ENCODE peak calls at places on chromosome 18, in five cellular contexts. F, T, L, Y and W are unnamed samples.
A peak's percentile ranks its signal among the peaks of the same experiment; 100 is the strongest.

GRCh38 chr18:63037491-63037890 is 282.1 kb downstream of the BCL2 start:
- DNase-seq in L (no peak), T (no peak), F (no peak), Y (no peak), W (no peak)

GRCh38 chr18:22684268-22684667 is 248.9 kb upstream of the RBBP8 start:
- DNase-seq in L (no peak), Y (no peak), T (no peak), F (no peak), W (no peak)

GRCh38 chr18:59359576-59359952 is 499 bp upstream of the LMAN1 start:
- DNase-seq in F (no peak), T (no peak), L (no peak), Y (no peak), W (no peak)

GRCh38 chr18:62757399-62758010 is 42.2 kb downstream of the PHLPP1 start:
- DNase-seq in T (no peak), L (no peak), F (no peak), Y (no peak), W (no peak)

GRCh38 chr18:1691860-1692259 is 787.2 kb downstream of the ADCYAP1 start:
- DNase-seq in L (no peak), T (no peak), F (no peak), Y (no peak), W (no peak)

GRCh38 chr18:10030816-10031541 is 117.2 kb downstream of the VAPA start:
- DNase-seq in F (no peak), T (no peak), L (peak; percentile 70), Y (no peak), W (no peak)

GRCh38 chr18:32372381-32373061 is 98.2 kb downstream of the GAREM1 start:
- DNase-seq in T (no peak), Y (no peak), F (peak; percentile 84), L (no peak), W (no peak)

GRCh38 chr18:34158881-34159690 is 65.6 kb downstream of the NOL4 start:
- DNase-seq in Y (no peak), T (peak; percentile 45), F (no peak), L (peak; percentile 87), W (no peak)

GRCh38 chr18:45201489-45201888 is 413.8 kb upstream of the SLC14A2 start:
- DNase-seq in F (no peak), Y (no peak), T (no peak), L (no peak), W (no peak)

GRCh38 chr18:12686100-12686499 is 16.4 kb downstream of the CEP76 start:
- DNase-seq in L (peak; percentile 24), T (no peak), Y (no peak), F (no peak), W (no peak)

GRCh38 chr18:69885841-69886531 is 61.7 kb downstream of the CD226 start:
- DNase-seq in Y (no peak), F (no peak), T (no peak), L (no peak), W (no peak)

GRCh38 chr18:1585881-1586488 is 681.3 kb downstream of the ADCYAP1 start:
- DNase-seq in Y (no peak), F (no peak), L (peak; percentile 8), T (no peak), W (no peak)

GRCh38 chr18:36337679-36338419 is 40.3 kb downstream of the FHOD3 start:
- DNase-seq in T (no peak), L (no peak), F (no peak), Y (no peak), W (no peak)

GRCh38 chr18:28176933-28177827 is at the start of gene CDH2:
- DNase-seq in T (peak; percentile 59), F (no peak), L (peak; percentile 92), Y (no peak), W (no peak)

GRCh38 chr18:2657788-2658458 is 2.4 kb downstream of the SMCHD1 start:
- DNase-seq in T (no peak), Y (no peak), F (no peak), L (no peak), W (no peak)

GRCh38 chr18:68262697-68263293 is 452.1 kb downstream of the TMX3 start:
- DNase-seq in L (no peak), Y (no peak), F (no peak), T (no peak), W (no peak)

GRCh38 chr18:79870369-79871025 is 72.8 kb downstream of the KCNG2 start:
- DNase-seq in Y (no peak), L (peak; percentile 41), F (peak; percentile 68), T (peak; percentile 19), W (no peak)

GRCh38 chr18:74257083-74257482 is 34.7 kb downstream of the CYB5A start:
- DNase-seq in L (no peak), Y (no peak), F (no peak), T (no peak), W (no peak)

GRCh38 chr18:32072321-32072720 is 19.4 kb upstream of the RNF138 start:
- DNase-seq in L (no peak), Y (no peak), F (no peak), T (no peak), W (no peak)

GRCh38 chr18:79800353-79801180 is 2.8 kb downstream of the KCNG2 start:
- DNase-seq in L (no peak), F (no peak), T (no peak), Y (no peak), W (no peak)

GRCh38 chr18:10715791-10716190 is 190.0 kb downstream of the NAPG start:
- DNase-seq in F (no peak), Y (no peak), L (no peak), T (no peak), W (no peak)

GRCh38 chr18:61703508-61703907 is 189.3 kb downstream of the RNF152 start:
- DNase-seq in L (no peak), T (no peak), F (no peak), Y (no peak), W (no peak)

GRCh38 chr18:26121476-26121875 is 12.2 kb upstream of the PSMA8 start:
- DNase-seq in F (no peak), T (no peak), L (no peak), Y (no peak), W (no peak)

GRCh38 chr18:43134876-43135275 is 19.4 kb upstream of the RIT2 start:
- DNase-seq in T (no peak), Y (no peak), F (no peak), L (no peak), W (no peak)

GRCh38 chr18:43125471-43125870 is 10.0 kb upstream of the RIT2 start:
- DNase-seq in T (no peak), F (no peak), Y (no peak), L (no peak), W (no peak)

DNA sequence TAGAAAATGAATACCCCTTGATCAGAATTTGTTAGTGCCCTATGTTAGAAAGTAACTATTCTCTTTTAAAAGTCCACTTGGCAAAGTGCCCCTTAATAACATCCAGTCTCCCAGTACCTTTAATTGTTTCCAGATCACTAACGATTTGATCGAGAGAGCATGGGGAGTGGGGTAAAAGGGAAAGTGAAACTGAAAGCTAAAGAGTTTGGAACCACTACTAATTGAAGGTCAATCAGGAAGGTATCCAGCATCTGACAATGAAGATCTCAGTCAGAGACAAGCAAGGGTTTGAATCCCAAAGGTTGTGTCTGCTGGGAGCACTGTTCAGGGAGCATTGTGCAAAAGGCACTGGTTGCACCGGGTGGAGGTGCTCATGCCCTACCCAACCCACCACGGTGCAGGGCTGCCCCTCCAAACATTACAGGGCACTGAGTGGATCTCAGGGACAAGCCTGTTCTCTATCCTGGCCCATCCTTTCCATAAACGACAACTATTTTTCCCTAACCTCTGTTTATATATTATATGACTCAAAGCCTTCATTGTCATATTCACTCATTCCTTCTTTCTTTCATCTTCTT is 14.6 kb upstream of the RIT2 start:
- DNase-seq in T (no peak), L (peak; percentile 48), Y (no peak), F (no peak), W (no peak)
- H3K4me3 ChIP-seq in T (peak overlapping the region; percentile 0), L (peak overlapping the region; percentile 34), Y (no peak overlapping the region), F (peak overlapping the region; percentile 13), W (no peak overlapping the region)

DNA sequence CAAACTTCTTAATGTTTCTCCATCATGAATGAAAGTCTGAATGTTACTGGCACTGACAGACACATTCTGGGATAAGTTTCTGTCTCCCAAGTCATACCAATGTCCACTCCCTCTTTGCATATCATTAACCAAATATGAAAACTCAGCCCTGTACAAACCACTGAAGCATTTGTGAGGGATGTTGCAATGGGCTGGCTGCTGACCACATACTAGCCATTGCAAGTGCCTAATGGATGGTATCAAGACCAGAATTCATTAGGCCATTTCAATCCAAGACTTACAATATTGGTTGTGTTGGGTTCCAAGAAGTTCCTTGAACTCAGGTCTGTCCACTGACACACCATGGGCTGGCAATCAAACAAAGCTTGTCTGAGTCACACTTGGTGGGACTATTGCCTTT is 73.8 kb downstream of the CBLN2 start:
- DNase-seq in T (no peak), Y (no peak), F (no peak), L (no peak), W (no peak)
- H3K9me3 ChIP-seq in T (no peaks in the 10 kb centered on the region), Y (no peaks in the 10 kb centered on the region), F (no peaks in the 10 kb centered on the region), L (no peaks in the 10 kb centered on the region), W (no peaks in the 10 kb centered on the region)

DNA sequence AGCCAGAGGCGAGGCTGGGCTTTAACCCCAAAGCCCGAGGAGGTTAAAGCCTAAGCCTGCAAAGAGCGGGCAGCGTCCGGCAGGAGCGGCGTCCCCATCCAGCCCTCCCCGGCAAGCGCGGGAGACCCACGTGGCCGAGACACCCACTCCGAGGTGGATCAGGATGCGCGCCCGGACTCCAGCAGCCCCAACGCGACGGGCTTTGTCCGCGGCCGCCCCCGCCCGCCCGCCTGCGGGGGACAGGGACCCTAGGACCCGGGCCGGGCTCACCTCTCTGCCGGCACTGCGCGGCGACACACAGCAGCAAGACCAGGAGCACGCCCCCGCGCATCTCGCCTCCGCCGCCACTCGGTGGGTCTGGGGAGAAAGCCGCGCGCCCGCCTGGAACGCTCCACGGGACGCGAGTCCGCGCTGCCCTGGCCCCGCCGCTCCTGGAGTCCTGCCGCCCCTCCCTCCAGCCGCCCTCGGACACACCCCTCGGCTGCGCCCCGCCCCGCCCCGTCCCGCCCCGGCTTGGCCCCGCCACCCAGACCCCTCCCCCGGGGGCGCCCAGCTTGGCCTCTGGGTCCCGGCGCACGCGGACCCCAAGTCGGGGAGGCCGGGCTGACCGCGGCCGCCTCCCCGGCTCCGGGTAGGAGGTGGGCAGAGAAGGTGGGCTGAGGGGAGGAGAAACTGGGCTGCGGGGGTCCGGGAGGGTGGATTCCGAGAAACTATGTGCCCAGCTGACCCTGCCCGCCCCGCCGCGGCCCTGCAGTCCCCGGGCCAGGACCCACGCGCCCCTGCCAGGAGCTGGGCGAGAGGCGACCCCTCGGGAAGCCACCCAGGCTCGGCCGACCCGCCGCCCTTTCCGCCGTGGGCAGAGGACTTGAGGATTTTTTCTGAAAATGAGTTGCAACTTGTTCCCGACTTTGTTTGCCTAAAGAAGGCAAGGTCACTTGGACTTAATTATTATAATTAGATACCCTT is at the start of gene LAMA1:
- DNase-seq in F (no peak), T (peak; percentile 54), Y (no peak), L (peak; percentile 89), W (no peak)
- H3K4me3 ChIP-seq in F (peak within 1 kb of the TSS; percentile 39), T (peak within 1 kb of the TSS; percentile 24), Y (no peak within 1 kb of the TSS), L (no peak within 1 kb of the TSS), W (no peak within 1 kb of the TSS)

GRCh38 chr18:35246831-35247230 is 6.0 kb downstream of the ZNF397 start:
- DNase-seq in F (no peak), T (no peak), Y (no peak), L (no peak), W (no peak)
- H3K9me3 ChIP-seq in F (no peaks in the 10 kb centered on the region), T (no peaks in the 10 kb centered on the region), Y (no peaks in the 10 kb centered on the region), L (no peaks in the 10 kb centered on the region), W (no peaks in the 10 kb centered on the region)